ENCODE peak calls at places on chromosomes 13 and 19, in nine cellular contexts. U is activated effector memory CD4-positive, alpha-beta T cell treated with Interleukin-2 at 50 U/mL for 16 hours; K is CD8-positive, alpha-beta T cell; O is non-pigmented ciliary epithelial cell; F is SHP77 treated with DMSO at 0.1 percent for 48 hours; P is fibroblast of the aortic adventitia; I is left cardiac atrium; W is NCI-H748 treated with DMSO at 0.1 percent for 48 hours; A is NCI-H1105 treated with DMSO at 0.1 percent for 48 hours. S is an unnamed sample.

GRCh38 chr13:32212420-32212819 is 102.7 kb downstream of the ZAR1L start:
- DNase-seq in P (peak), I (no peak), A (no peak), U (no peak), W (no peak), K (no peak), O (peak), F (no peak), S (no peak)

GRCh38 chr19:55473201-55473600 is 3.2 kb upstream of the ZNF628 start:
- DNase-seq in A (no peak), P (no peak), W (no peak), K (no peak), U (no peak), I (no peak), O (no peak), F (no peak), S (no peak)

GRCh38 chr13:80382576-80382975 is 41.6 kb upstream of the SPRY2 start:
- DNase-seq in A (no peak), F (peak), U (no peak), P (no peak), I (no peak), O (no peak), K (no peak), W (peak), S (no peak)

GRCh38 chr19:3608750-3609322 is 2.2 kb upstream of the TBXA2R start:
- DNase-seq in U (no peak), O (no peak), P (no peak), A (no peak), F (no peak), K (no peak), I (peak), W (no peak), S (peak)

GRCh38 chr13:24203726-24204295 is 43.3 kb downstream of the SPATA13 start:
- DNase-seq in K (no peak), A (no peak), O (no peak), P (no peak), F (no peak), U (no peak), I (no peak), W (no peak), S (no peak)

GRCh38 chr19:398719-399118 is 10.2 kb downstream of the C2CD4C start:
- DNase-seq in W (no peak), F (no peak), O (no peak), K (no peak), P (no peak), U (no peak), I (no peak), A (no peak), S (no peak)

GRCh38 chr13:43339843-43340550 is 316.6 kb downstream of the DNAJC15 start:
- DNase-seq in W (no peak), O (no peak), U (no peak), K (no peak), I (no peak), P (peak), A (no peak), F (no peak), S (no peak)

GRCh38 chr19:24033962-24034342 is 53.0 kb upstream of the ZNF254 start:
- DNase-seq in F (no peak), I (peak), K (peak), O (peak), P (peak), A (peak), U (peak), W (peak), S (peak)

GRCh38 chr13:106635616-106636015 is 67.7 kb upstream of the ARGLU1 start:
- DNase-seq in P (no peak), W (no peak), U (no peak), I (no peak), F (no peak), K (no peak), A (no peak), O (no peak), S (no peak)

GRCh38 chr19:54189020-54189667 is at the start of gene MBOAT7:
- DNase-seq in A (no peak), P (no peak), F (no peak), W (no peak), U (no peak), K (no peak), O (no peak), I (no peak), S (no peak)

GRCh38 chr19:41376241-41376997 is at the start of gene TMEM91:
- DNase-seq in I (peak), U (no peak), F (no peak), O (no peak), W (peak), K (no peak), A (peak), P (peak), S (peak)

GRCh38 chr13:114101325-114101821 is 31.1 kb downstream of the RASA3 start:
- DNase-seq in O (no peak), F (no peak), W (no peak), U (no peak), P (peak), I (peak), A (no peak), K (no peak), S (peak)

GRCh38 chr13:109684836-109685602 is 101.4 kb downstream of the IRS2 start:
- DNase-seq in U (no peak), W (no peak), P (no peak), I (peak), F (no peak), K (no peak), A (peak), O (no peak), S (peak)

GRCh38 chr19:16235811-16236710 is 38.4 kb downstream of the AP1M1 start:
- DNase-seq in P (no peak), A (no peak), O (no peak), U (no peak), F (no peak), I (no peak), K (no peak), W (no peak), S (no peak)

GRCh38 chr19:19444694-19445155 is 39.2 kb downstream of the GATAD2A start:
- DNase-seq in F (no peak), A (no peak), K (no peak), W (no peak), U (peak), O (no peak), I (no peak), P (peak), S (no peak)

GRCh38 chr19:33502991-33503790 is 18.4 kb downstream of the PEPD start:
- DNase-seq in I (no peak), K (no peak), W (no peak), O (no peak), P (no peak), F (peak), U (no peak), A (no peak), S (no peak)

GRCh38 chr19:14347999-14348889 is 33.0 kb upstream of the ADGRE5 start:
- DNase-seq in U (peak), K (peak), I (peak), W (no peak), A (peak), O (no peak), F (no peak), P (peak), S (peak)

GRCh38 chr19:8575467-8575997 is 1.7 kb downstream of the MYO1F start:
- DNase-seq in U (peak), W (no peak), P (peak), A (no peak), K (no peak), F (no peak), I (peak), O (no peak), S (no peak)

GRCh38 chr13:42999491-42999890 is 7.5 kb upstream of the EPSTI1 start:
- DNase-seq in I (no peak), U (no peak), F (no peak), O (no peak), K (no peak), P (no peak), A (no peak), W (no peak), S (no peak)

GRCh38 chr13:37295046-37295445 is 189.6 kb upstream of the CSNK1A1L start:
- DNase-seq in O (no peak), W (no peak), U (no peak), F (no peak), P (no peak), I (peak), A (no peak), K (no peak), S (no peak)

GRCh38 chr13:46795321-46795720 is 1.6 kb downstream of the ESD start:
- DNase-seq in A (no peak), K (no peak), O (no peak), W (no peak), F (no peak), I (no peak), U (no peak), P (no peak), S (no peak)

GRCh38 chr13:111251646-111252448 is 68.6 kb upstream of the TEX29 start:
- DNase-seq in U (no peak), W (no peak), O (no peak), I (no peak), K (no peak), F (no peak), P (no peak), A (no peak), S (no peak)

S was measured in ovary.